ENCODE peak calls at places on chromosomes 7 and 10, in seven cellular contexts. Y is GM23248, T is suprapubic skin, X is body of pancreas, D is adipocyte, O is ascending aorta, F is uterus. S is an unnamed sample.

GRCh38 chr10:60367014-60367413 is 22.7 kb downstream of the ANK3 start:
- DNase-seq in X (no peak), Y (no peak), D (no peak), T (no peak), O (no peak), F (no peak), S (no peak)

GRCh38 chr7:128318696-128319095 is 25.0 kb downstream of the RBM28 start:
- DNase-seq in X (no peak), Y (no peak), T (no peak), O (no peak), F (no peak), D (no peak), S (no peak)

GRCh38 chr7:65951837-65952578 is 30.0 kb downstream of the GUSB start:
- DNase-seq in X (peak; percentile 31), T (peak; percentile 15), F (no peak), D (no peak), Y (peak; percentile 7), O (no peak), S (no peak)

GRCh38 chr10:130458509-130458908 is 322.3 kb downstream of the GLRX3 start:
- DNase-seq in F (no peak), T (no peak), O (no peak), D (no peak), Y (no peak), X (no peak), S (no peak)

GRCh38 chr10:74955796-74956195 is 129.4 kb downstream of the KAT6B start:
- DNase-seq in X (no peak), F (no peak), D (no peak), O (no peak), T (no peak), Y (no peak), S (no peak)

GRCh38 chr10:94456942-94457341 is 54.6 kb downstream of the TBC1D12 start:
- DNase-seq in Y (no peak), T (no peak), O (no peak), D (no peak), X (no peak), F (no peak), S (no peak)

GRCh38 chr10:126459032-126459831 is 71.0 kb upstream of the ADAM12 start:
- DNase-seq in F (no peak), D (peak; percentile 36), Y (peak; percentile 93), O (no peak), T (no peak), X (no peak), S (no peak)

GRCh38 chr10:96468845-96469244 is 44.9 kb downstream of the TLL2 start:
- DNase-seq in Y (peak; percentile 12), X (no peak), F (no peak), D (no peak), T (no peak), O (no peak), S (no peak)

GRCh38 chr10:68900427-68901105 is 549 bp upstream of the DDX50 start:
- DNase-seq in X (no peak), Y (peak; percentile 88), F (no peak), O (no peak), D (peak; percentile 81), T (peak; percentile 88), S (no peak)

GRCh38 chr7:33687601-33688000 is 217.7 kb upstream of the BMPER start:
- DNase-seq in Y (no peak), O (no peak), T (no peak), F (no peak), D (no peak), X (no peak), S (no peak)

GRCh38 chr7:44066494-44067063 is 1.2 kb upstream of the PGAM2 start:
- DNase-seq in Y (no peak), D (no peak), X (no peak), T (peak; percentile 72), O (no peak), F (no peak), S (peak; percentile 60)

GRCh38 chr7:159019111-159019510 is 125.6 kb downstream of the VIPR2 start:
- DNase-seq in X (no peak), O (no peak), F (no peak), D (no peak), T (no peak), Y (no peak), S (no peak)

GRCh38 chr7:104126411-104126841 is 81.4 kb downstream of the ORC5 start:
- DNase-seq in T (no peak), D (no peak), Y (no peak), F (no peak), O (no peak), X (no peak), S (no peak)

GRCh38 chr7:6248581-6248980 is 23.8 kb downstream of the CYTH3 start:
- DNase-seq in O (no peak), D (peak; percentile 78), T (no peak), F (no peak), Y (peak; percentile 89), X (no peak), S (no peak)

GRCh38 chr7:96837583-96837982 is 127.9 kb upstream of the SEM1 start:
- DNase-seq in D (no peak), T (no peak), F (no peak), X (no peak), Y (no peak), O (no peak), S (no peak)

GRCh38 chr7:101553018-101553770 is 75.9 kb downstream of the MYL10 start:
- DNase-seq in X (no peak), T (peak; percentile 70), F (no peak), Y (no peak), O (no peak), D (no peak), S (peak; percentile 61)

GRCh38 chr7:124764071-124764846 is 1.3 kb downstream of the GPR37 start:
- DNase-seq in O (no peak), D (no peak), Y (no peak), F (no peak), T (no peak), X (no peak), S (no peak)

GRCh38 chr10:100827819-100828743 is 82.7 kb downstream of the PAX2 start:
- DNase-seq in D (peak; percentile 40), T (peak; percentile 64), Y (peak; percentile 64), O (no peak), X (peak; percentile 46), F (no peak), S (peak; percentile 62)

GRCh38 chr10:75708060-75708459 is 276.6 kb downstream of the LRMDA start:
- DNase-seq in T (no peak), D (no peak), Y (no peak), F (no peak), O (no peak), X (no peak), S (no peak)

GRCh38 chr7:67878808-67879207 is 882.2 kb downstream of the TYW1 start:
- DNase-seq in X (no peak), Y (no peak), T (no peak), O (no peak), F (no peak), D (no peak), S (no peak)

GRCh38 chr10:102324061-102324460 is 71.4 kb upstream of the NFKB2 start:
- DNase-seq in O (no peak), F (no peak), T (no peak), X (no peak), Y (peak; percentile 52), D (peak; percentile 26), S (no peak)

GRCh38 chr10:114548662-114549061 is 109.4 kb downstream of the ABLIM1 start:
- DNase-seq in X (peak; percentile 55), T (no peak), O (no peak), Y (peak; percentile 55), D (peak; percentile 57), F (peak; percentile 48), S (no peak)

GRCh38 chr10:72802291-72803118 is 91.0 kb upstream of the OIT3 start:
- DNase-seq in T (no peak), D (peak; percentile 78), O (no peak), X (no peak), F (no peak), Y (peak; percentile 68), S (no peak)

GRCh38 chr7:131835141-131835540 is 278.7 kb upstream of the PODXL start:
- DNase-seq in X (no peak), O (no peak), D (no peak), Y (no peak), F (no peak), T (no peak), S (no peak)
- H3K4me1 ChIP-seq in X (peaks cover 1% of the 10 kb centered on the region), O (no peaks in the 10 kb centered on the region), D (no peaks in the 10 kb centered on the region), Y (no peaks in the 10 kb centered on the region), F (no peaks in the 10 kb centered on the region), T (no peaks in the 10 kb centered on the region), S (no peaks in the 10 kb centered on the region)

DNA sequence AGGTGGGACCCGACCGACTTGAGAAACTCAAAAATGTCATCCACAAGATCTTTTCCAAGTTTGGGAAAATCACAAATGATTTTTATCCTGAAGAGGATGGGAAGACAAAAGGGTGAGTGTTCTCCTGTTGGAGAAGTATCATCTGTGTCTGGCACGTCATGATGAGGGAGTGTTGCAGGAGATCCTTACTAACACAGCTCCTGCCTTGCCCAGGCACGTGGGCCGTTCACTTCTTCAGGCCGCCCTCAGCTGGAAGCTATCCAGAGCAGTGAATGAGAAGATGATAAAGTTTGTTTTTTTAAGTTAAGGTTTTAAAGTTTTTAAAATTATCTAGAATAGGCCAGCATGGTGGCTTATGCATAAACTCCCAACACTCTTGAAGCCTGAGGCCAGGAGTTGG is 6.2 kb downstream of the EIF3B start:
- DNase-seq in O (no peak), F (no peak), Y (peak; percentile 42), D (no peak), T (no peak), X (no peak), S (no peak)
- H3K4me1 ChIP-seq in O (peaks cover 10% of the 10 kb centered on the region), F (peaks cover 22% of the 10 kb centered on the region), Y (peaks cover 8% of the 10 kb centered on the region), D (peaks cover 38% of the 10 kb centered on the region), T (peaks cover 52% of the 10 kb centered on the region), X (peaks cover 51% of the 10 kb centered on the region), S (peaks cover 36% of the 10 kb centered on the region)

GRCh38 chr10:124002391-124003069 is 90.9 kb downstream of the CHST15 start:
- DNase-seq in O (no peak), T (peak; percentile 55), D (no peak), Y (no peak), F (no peak), X (no peak), S (peak; percentile 52)
- H3K4me1 ChIP-seq in O (no peaks in the 10 kb centered on the region), T (peaks cover 3% of the 10 kb centered on the region), D (peaks cover 24% of the 10 kb centered on the region), Y (peaks cover 13% of the 10 kb centered on the region), F (no peaks in the 10 kb centered on the region), X (no peaks in the 10 kb centered on the region), S (peaks cover 39% of the 10 kb centered on the region)

DNA sequence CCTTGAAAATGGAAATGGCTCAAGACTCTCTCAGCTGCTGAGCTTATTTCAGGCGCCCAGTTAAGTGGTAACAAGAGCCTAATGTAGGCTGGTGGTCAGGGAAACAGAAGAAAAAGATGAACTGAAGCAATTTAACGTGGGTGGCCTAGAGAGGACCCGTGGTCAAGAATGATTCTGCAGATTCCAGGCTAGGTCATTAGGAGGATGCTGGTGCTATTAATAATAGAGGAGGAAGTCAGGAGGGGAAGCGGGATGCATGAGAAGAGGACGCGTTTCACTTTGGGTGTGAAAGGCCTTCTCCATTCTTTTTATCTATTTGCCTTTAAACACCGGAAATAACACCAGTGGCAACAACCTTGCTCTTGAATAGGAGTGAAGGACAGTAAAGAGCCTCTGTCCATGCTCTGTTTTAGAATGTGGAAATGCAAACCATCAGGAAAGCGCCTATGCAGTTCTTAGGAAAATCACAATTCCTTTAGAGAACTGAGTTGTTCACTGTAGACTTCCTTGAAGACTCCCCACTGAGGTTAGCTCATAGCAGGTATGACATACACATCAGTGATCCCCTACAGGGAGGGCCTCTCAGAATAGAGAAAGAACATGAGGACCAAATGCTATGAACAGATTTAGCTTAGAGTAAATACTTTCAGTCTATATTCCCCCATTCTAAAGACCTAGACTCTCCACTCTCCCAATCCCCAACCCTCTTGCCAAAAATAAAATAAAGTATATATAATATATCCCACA is 8.6 kb downstream of the LIPA start:
- DNase-seq in D (no peak), X (peak; percentile 42), O (no peak), F (no peak), Y (no peak), T (no peak), S (no peak)
- H3K4me1 ChIP-seq in D (peaks cover 32% of the 10 kb centered on the region), X (no peaks in the 10 kb centered on the region), O (no peaks in the 10 kb centered on the region), F (no peaks in the 10 kb centered on the region), Y (no peaks in the 10 kb centered on the region), T (peaks cover 13% of the 10 kb centered on the region), S (no peaks in the 10 kb centered on the region)

GRCh38 chr7:139059905-139060304 is 24.1 kb upstream of the ZC3HAV1L start:
- DNase-seq in X (no peak), Y (no peak), D (no peak), T (no peak), O (no peak), F (no peak), S (no peak)
- H3K4me1 ChIP-seq in X (no peaks in the 10 kb centered on the region), Y (peaks cover 8% of the 10 kb centered on the region), D (peaks cover 20% of the 10 kb centered on the region), T (no peaks in the 10 kb centered on the region), O (no peaks in the 10 kb centered on the region), F (no peaks in the 10 kb centered on the region), S (no peaks in the 10 kb centered on the region)

S was measured in sigmoid colon.